ENCODE peak calls at places on chromosomes 1 and 21, in six cellular contexts. One of them, this sample, is unnamed.
A peak's percentile ranks its signal among the peaks of the same experiment; 100 is the strongest.

GRCh38 chr1:231557411-231557810 is 28.9 kb downstream of the TSNAX start:
- DNase-seq in DMS153: no peak
- DNase-seq in CD4-positive, CD25-positive, alpha-beta regulatory T cell: no peak
- DNase-seq in activated naive CD4-positive, alpha-beta T cell treated with Interleukin-2 at 50 U/mL for 16 hours: no peak
- DNase-seq in glomerular endothelial cell: no peak
- DNase-seq in upper lobe of left lung: no peak
- DNase-seq in this sample: no peak

GRCh38 chr1:247407180-247407616 is 8.8 kb upstream of the NLRP3 start:
- DNase-seq in activated naive CD4-positive, alpha-beta T cell treated with Interleukin-2 at 50 U/mL for 16 hours: peak; percentile 57
- DNase-seq in CD4-positive, CD25-positive, alpha-beta regulatory T cell: peak; percentile 76
- DNase-seq in glomerular endothelial cell: no peak
- DNase-seq in DMS153: no peak
- DNase-seq in upper lobe of left lung: peak; percentile 81
- DNase-seq in this sample: no peak

GRCh38 chr1:154847891-154848290 is 22.2 kb downstream of the KCNN3 start:
- DNase-seq in activated naive CD4-positive, alpha-beta T cell treated with Interleukin-2 at 50 U/mL for 16 hours: no peak
- DNase-seq in DMS153: peak; percentile 79
- DNase-seq in upper lobe of left lung: no peak
- DNase-seq in CD4-positive, CD25-positive, alpha-beta regulatory T cell: no peak
- DNase-seq in glomerular endothelial cell: no peak
- DNase-seq in this sample: peak; percentile 56

GRCh38 chr1:32651461-32652073 is 559 bp downstream of the RBBP4 start:
- DNase-seq in upper lobe of left lung: no peak
- DNase-seq in activated naive CD4-positive, alpha-beta T cell treated with Interleukin-2 at 50 U/mL for 16 hours: no peak
- DNase-seq in DMS153: no peak
- DNase-seq in CD4-positive, CD25-positive, alpha-beta regulatory T cell: no peak
- DNase-seq in glomerular endothelial cell: peak; percentile 16
- DNase-seq in this sample: peak; percentile 51

GRCh38 chr1:23673086-23673813 is 18.4 kb upstream of the RPL11 start:
- DNase-seq in upper lobe of left lung: no peak
- DNase-seq in CD4-positive, CD25-positive, alpha-beta regulatory T cell: no peak
- DNase-seq in activated naive CD4-positive, alpha-beta T cell treated with Interleukin-2 at 50 U/mL for 16 hours: no peak
- DNase-seq in glomerular endothelial cell: no peak
- DNase-seq in DMS153: no peak
- DNase-seq in this sample: no peak

GRCh38 chr1:50831300-50832061 is 128.6 kb downstream of the FAF1 start:
- DNase-seq in CD4-positive, CD25-positive, alpha-beta regulatory T cell: no peak
- DNase-seq in glomerular endothelial cell: no peak
- DNase-seq in DMS153: no peak
- DNase-seq in upper lobe of left lung: no peak
- DNase-seq in activated naive CD4-positive, alpha-beta T cell treated with Interleukin-2 at 50 U/mL for 16 hours: no peak
- DNase-seq in this sample: no peak

GRCh38 chr1:16073490-16074104 is at the start of gene FAM131C:
- DNase-seq in upper lobe of left lung: peak; percentile 31
- DNase-seq in activated naive CD4-positive, alpha-beta T cell treated with Interleukin-2 at 50 U/mL for 16 hours: peak; percentile 46
- DNase-seq in DMS153: no peak
- DNase-seq in CD4-positive, CD25-positive, alpha-beta regulatory T cell: peak; percentile 14
- DNase-seq in glomerular endothelial cell: no peak
- DNase-seq in this sample: no peak

GRCh38 chr1:210257698-210258395 is 25.3 kb downstream of the SERTAD4 start:
- DNase-seq in upper lobe of left lung: no peak
- DNase-seq in CD4-positive, CD25-positive, alpha-beta regulatory T cell: no peak
- DNase-seq in DMS153: peak; percentile 70
- DNase-seq in activated naive CD4-positive, alpha-beta T cell treated with Interleukin-2 at 50 U/mL for 16 hours: no peak
- DNase-seq in glomerular endothelial cell: no peak
- DNase-seq in this sample: no peak

GRCh38 chr1:169676001-169676400 is 35.4 kb downstream of the SELL start:
- DNase-seq in CD4-positive, CD25-positive, alpha-beta regulatory T cell: no peak
- DNase-seq in DMS153: no peak
- DNase-seq in activated naive CD4-positive, alpha-beta T cell treated with Interleukin-2 at 50 U/mL for 16 hours: no peak
- DNase-seq in glomerular endothelial cell: peak; percentile 62
- DNase-seq in upper lobe of left lung: no peak
- DNase-seq in this sample: no peak

GRCh38 chr1:15139654-15140350 is 13.7 kb upstream of the TMEM51 start:
- DNase-seq in glomerular endothelial cell: no peak
- DNase-seq in activated naive CD4-positive, alpha-beta T cell treated with Interleukin-2 at 50 U/mL for 16 hours: no peak
- DNase-seq in CD4-positive, CD25-positive, alpha-beta regulatory T cell: no peak
- DNase-seq in upper lobe of left lung: no peak
- DNase-seq in DMS153: no peak
- DNase-seq in this sample: no peak

GRCh38 chr1:214425101-214425500 is 126.3 kb downstream of the PTPN14 start:
- DNase-seq in activated naive CD4-positive, alpha-beta T cell treated with Interleukin-2 at 50 U/mL for 16 hours: no peak
- DNase-seq in upper lobe of left lung: no peak
- DNase-seq in CD4-positive, CD25-positive, alpha-beta regulatory T cell: no peak
- DNase-seq in DMS153: no peak
- DNase-seq in glomerular endothelial cell: no peak
- DNase-seq in this sample: no peak

GRCh38 chr1:207021876-207022596 is 10.5 kb downstream of the C1orf116 start:
- DNase-seq in activated naive CD4-positive, alpha-beta T cell treated with Interleukin-2 at 50 U/mL for 16 hours: no peak
- DNase-seq in glomerular endothelial cell: no peak
- DNase-seq in CD4-positive, CD25-positive, alpha-beta regulatory T cell: no peak
- DNase-seq in DMS153: no peak
- DNase-seq in upper lobe of left lung: peak; percentile 58
- DNase-seq in this sample: no peak

GRCh38 chr1:65072845-65073244 is 75.2 kb upstream of the AK4 start:
- DNase-seq in glomerular endothelial cell: no peak
- DNase-seq in DMS153: no peak
- DNase-seq in CD4-positive, CD25-positive, alpha-beta regulatory T cell: no peak
- DNase-seq in upper lobe of left lung: no peak
- DNase-seq in activated naive CD4-positive, alpha-beta T cell treated with Interleukin-2 at 50 U/mL for 16 hours: no peak
- DNase-seq in this sample: no peak

GRCh38 chr1:225454733-225455132 is 26.9 kb upstream of the LBR start:
- DNase-seq in CD4-positive, CD25-positive, alpha-beta regulatory T cell: peak; percentile 46
- DNase-seq in DMS153: peak; percentile 51
- DNase-seq in upper lobe of left lung: peak; percentile 77
- DNase-seq in glomerular endothelial cell: no peak
- DNase-seq in activated naive CD4-positive, alpha-beta T cell treated with Interleukin-2 at 50 U/mL for 16 hours: peak; percentile 88
- DNase-seq in this sample: no peak

GRCh38 chr1:59926381-59927243 is at the start of gene CYP2J2:
- DNase-seq in activated naive CD4-positive, alpha-beta T cell treated with Interleukin-2 at 50 U/mL for 16 hours: peak; percentile 34
- DNase-seq in glomerular endothelial cell: no peak
- DNase-seq in CD4-positive, CD25-positive, alpha-beta regulatory T cell: peak; percentile 36
- DNase-seq in upper lobe of left lung: peak; percentile 57
- DNase-seq in DMS153: peak; percentile 27
- DNase-seq in this sample: peak; percentile 63

GRCh38 chr1:155909894-155910293 is 1.3 kb downstream of the RIT1 start:
- DNase-seq in activated naive CD4-positive, alpha-beta T cell treated with Interleukin-2 at 50 U/mL for 16 hours: no peak
- DNase-seq in DMS153: no peak
- DNase-seq in CD4-positive, CD25-positive, alpha-beta regulatory T cell: peak; percentile 39
- DNase-seq in upper lobe of left lung: peak; percentile 76
- DNase-seq in glomerular endothelial cell: no peak
- DNase-seq in this sample: no peak

GRCh38 chr1:41361495-41362356 is 492 bp downstream of the FOXO6 start:
- DNase-seq in upper lobe of left lung: no peak
- DNase-seq in CD4-positive, CD25-positive, alpha-beta regulatory T cell: peak; percentile 30
- DNase-seq in glomerular endothelial cell: no peak
- DNase-seq in activated naive CD4-positive, alpha-beta T cell treated with Interleukin-2 at 50 U/mL for 16 hours: peak; percentile 38
- DNase-seq in DMS153: no peak
- DNase-seq in this sample: peak; percentile 96

GRCh38 chr1:197994907-197995407 is 77.8 kb downstream of the LHX9 start:
- DNase-seq in CD4-positive, CD25-positive, alpha-beta regulatory T cell: no peak
- DNase-seq in upper lobe of left lung: peak; percentile 66
- DNase-seq in DMS153: no peak
- DNase-seq in activated naive CD4-positive, alpha-beta T cell treated with Interleukin-2 at 50 U/mL for 16 hours: no peak
- DNase-seq in glomerular endothelial cell: no peak
- DNase-seq in this sample: no peak

GRCh38 chr1:21736876-21737275 is 46.1 kb downstream of the USP48 start:
- DNase-seq in upper lobe of left lung: no peak
- DNase-seq in activated naive CD4-positive, alpha-beta T cell treated with Interleukin-2 at 50 U/mL for 16 hours: no peak
- DNase-seq in CD4-positive, CD25-positive, alpha-beta regulatory T cell: no peak
- DNase-seq in glomerular endothelial cell: no peak
- DNase-seq in DMS153: no peak
- DNase-seq in this sample: no peak

GRCh38 chr1:215453440-215453839 is 113.7 kb upstream of the KCTD3 start:
- DNase-seq in glomerular endothelial cell: no peak
- DNase-seq in DMS153: no peak
- DNase-seq in CD4-positive, CD25-positive, alpha-beta regulatory T cell: no peak
- DNase-seq in upper lobe of left lung: no peak
- DNase-seq in activated naive CD4-positive, alpha-beta T cell treated with Interleukin-2 at 50 U/mL for 16 hours: no peak
- DNase-seq in this sample: no peak

GRCh38 chr1:22276396-22276748 is 133.5 kb upstream of the WNT4 start:
- DNase-seq in glomerular endothelial cell: no peak
- DNase-seq in CD4-positive, CD25-positive, alpha-beta regulatory T cell: no peak
- DNase-seq in upper lobe of left lung: no peak
- DNase-seq in DMS153: no peak
- DNase-seq in activated naive CD4-positive, alpha-beta T cell treated with Interleukin-2 at 50 U/mL for 16 hours: no peak
- DNase-seq in this sample: no peak

GRCh38 chr1:205600085-205600484 is 31.7 kb downstream of the ELK4 start:
- DNase-seq in upper lobe of left lung: no peak
- DNase-seq in CD4-positive, CD25-positive, alpha-beta regulatory T cell: peak; percentile 57
- DNase-seq in DMS153: no peak
- DNase-seq in glomerular endothelial cell: no peak
- DNase-seq in activated naive CD4-positive, alpha-beta T cell treated with Interleukin-2 at 50 U/mL for 16 hours: no peak
- DNase-seq in this sample: no peak

GRCh38 chr1:182616130-182617074 is 12.2 kb upstream of the RGS16 start:
- DNase-seq in upper lobe of left lung: peak; percentile 92
- DNase-seq in activated naive CD4-positive, alpha-beta T cell treated with Interleukin-2 at 50 U/mL for 16 hours: peak; percentile 85
- DNase-seq in DMS153: peak; percentile 95
- DNase-seq in glomerular endothelial cell: no peak
- DNase-seq in CD4-positive, CD25-positive, alpha-beta regulatory T cell: peak; percentile 93
- DNase-seq in this sample: peak; percentile 63

GRCh38 chr1:180299486-180300246 is 69.6 kb downstream of the LHX4 start:
- DNase-seq in glomerular endothelial cell: no peak
- DNase-seq in DMS153: no peak
- DNase-seq in activated naive CD4-positive, alpha-beta T cell treated with Interleukin-2 at 50 U/mL for 16 hours: no peak
- DNase-seq in CD4-positive, CD25-positive, alpha-beta regulatory T cell: no peak
- DNase-seq in upper lobe of left lung: no peak
- DNase-seq in this sample: no peak

GRCh38 chr1:77513839-77514763 is 168.4 kb downstream of the ZZZ3 start:
- DNase-seq in activated naive CD4-positive, alpha-beta T cell treated with Interleukin-2 at 50 U/mL for 16 hours: no peak
- DNase-seq in DMS153: no peak
- DNase-seq in upper lobe of left lung: no peak
- DNase-seq in CD4-positive, CD25-positive, alpha-beta regulatory T cell: no peak
- DNase-seq in glomerular endothelial cell: no peak
- DNase-seq in this sample: no peak

GRCh38 chr1:67290236-67290635 is 17.4 kb upstream of the IL12RB2 start:
- DNase-seq in activated naive CD4-positive, alpha-beta T cell treated with Interleukin-2 at 50 U/mL for 16 hours: no peak
- DNase-seq in CD4-positive, CD25-positive, alpha-beta regulatory T cell: no peak
- DNase-seq in DMS153: no peak
- DNase-seq in upper lobe of left lung: no peak
- DNase-seq in glomerular endothelial cell: no peak
- DNase-seq in this sample: no peak

GRCh38 chr1:56436912-56437403 is 142.4 kb downstream of the PLPP3 start:
- DNase-seq in CD4-positive, CD25-positive, alpha-beta regulatory T cell: no peak
- DNase-seq in upper lobe of left lung: no peak
- DNase-seq in activated naive CD4-positive, alpha-beta T cell treated with Interleukin-2 at 50 U/mL for 16 hours: no peak
- DNase-seq in glomerular endothelial cell: no peak
- DNase-seq in DMS153: no peak
- DNase-seq in this sample: no peak

GRCh38 chr1:167752219-167752985 is 30.6 kb downstream of the MPZL1 start:
- DNase-seq in activated naive CD4-positive, alpha-beta T cell treated with Interleukin-2 at 50 U/mL for 16 hours: no peak
- DNase-seq in DMS153: no peak
- DNase-seq in CD4-positive, CD25-positive, alpha-beta regulatory T cell: no peak
- DNase-seq in glomerular endothelial cell: no peak
- DNase-seq in upper lobe of left lung: no peak
- DNase-seq in this sample: no peak

GRCh38 chr1:203996126-203996525 is 76.8 kb upstream of the SOX13 start:
- DNase-seq in activated naive CD4-positive, alpha-beta T cell treated with Interleukin-2 at 50 U/mL for 16 hours: no peak
- DNase-seq in CD4-positive, CD25-positive, alpha-beta regulatory T cell: no peak
- DNase-seq in upper lobe of left lung: no peak
- DNase-seq in glomerular endothelial cell: no peak
- DNase-seq in DMS153: peak; percentile 91
- DNase-seq in this sample: peak; percentile 73

GRCh38 chr1:94783342-94784264 is 36.6 kb upstream of the SLC44A3 start:
- DNase-seq in upper lobe of left lung: peak; percentile 84
- DNase-seq in activated naive CD4-positive, alpha-beta T cell treated with Interleukin-2 at 50 U/mL for 16 hours: no peak
- DNase-seq in CD4-positive, CD25-positive, alpha-beta regulatory T cell: no peak
- DNase-seq in DMS153: no peak
- DNase-seq in glomerular endothelial cell: no peak
- DNase-seq in this sample: peak; percentile 61

GRCh38 chr21:45618287-45618686 is 25.2 kb upstream of the PCBP3 start:
- DNase-seq in glomerular endothelial cell: no peak
- DNase-seq in activated naive CD4-positive, alpha-beta T cell treated with Interleukin-2 at 50 U/mL for 16 hours: no peak
- DNase-seq in DMS153: no peak
- DNase-seq in CD4-positive, CD25-positive, alpha-beta regulatory T cell: no peak
- DNase-seq in upper lobe of left lung: no peak
- DNase-seq in this sample: no peak

GRCh38 chr1:53126495-53126894 is 15.9 kb downstream of the SLC1A7 start:
- DNase-seq in DMS153: no peak
- DNase-seq in activated naive CD4-positive, alpha-beta T cell treated with Interleukin-2 at 50 U/mL for 16 hours: no peak
- DNase-seq in upper lobe of left lung: no peak
- DNase-seq in glomerular endothelial cell: no peak
- DNase-seq in CD4-positive, CD25-positive, alpha-beta regulatory T cell: no peak
- DNase-seq in this sample: no peak

GRCh38 chr1:61436491-61437120 is 288.3 kb downstream of the TM2D1 start:
- DNase-seq in activated naive CD4-positive, alpha-beta T cell treated with Interleukin-2 at 50 U/mL for 16 hours: no peak
- DNase-seq in glomerular endothelial cell: no peak
- DNase-seq in CD4-positive, CD25-positive, alpha-beta regulatory T cell: no peak
- DNase-seq in DMS153: no peak
- DNase-seq in upper lobe of left lung: no peak
- DNase-seq in this sample: no peak

GRCh38 chr1:21331752-21332480 is 41.7 kb upstream of the ECE1 start:
- DNase-seq in DMS153: no peak
- DNase-seq in glomerular endothelial cell: no peak
- DNase-seq in CD4-positive, CD25-positive, alpha-beta regulatory T cell: no peak
- DNase-seq in activated naive CD4-positive, alpha-beta T cell treated with Interleukin-2 at 50 U/mL for 16 hours: no peak
- DNase-seq in upper lobe of left lung: no peak
- DNase-seq in this sample: no peak

GRCh38 chr1:213977486-213977842 is 10.3 kb upstream of the PROX1 start:
- DNase-seq in DMS153: peak; percentile 35
- DNase-seq in glomerular endothelial cell: no peak
- DNase-seq in CD4-positive, CD25-positive, alpha-beta regulatory T cell: no peak
- DNase-seq in activated naive CD4-positive, alpha-beta T cell treated with Interleukin-2 at 50 U/mL for 16 hours: no peak
- DNase-seq in upper lobe of left lung: no peak
- DNase-seq in this sample: no peak

GRCh38 chr1:1164701-1165451 is 8.8 kb upstream of the TTLL10 start:
- DNase-seq in upper lobe of left lung: peak; percentile 57
- DNase-seq in glomerular endothelial cell: no peak
- DNase-seq in CD4-positive, CD25-positive, alpha-beta regulatory T cell: no peak
- DNase-seq in DMS153: no peak
- DNase-seq in activated naive CD4-positive, alpha-beta T cell treated with Interleukin-2 at 50 U/mL for 16 hours: no peak
- DNase-seq in this sample: peak; percentile 10